ENCODE peak calls at places on chromosome 19, in four cellular contexts. One of them, this sample, is unnamed.

GRCh38 chr19:19366691-19367396 is 38.6 kb upstream of the GATAD2A start:
- DNase-seq in neural crest cell: peak
- DNase-seq in brain microvascular endothelial cell: peak
- DNase-seq in left ventricle myocardium inferior: peak
- DNase-seq in this sample: peak

GRCh38 chr19:50315773-50316448 is 13.3 kb downstream of the KCNC3 start:
- DNase-seq in neural crest cell: no peak
- DNase-seq in brain microvascular endothelial cell: no peak
- DNase-seq in left ventricle myocardium inferior: no peak
- DNase-seq in this sample: no peak

GRCh38 chr19:2984196-2984490 is 6.8 kb downstream of the TLE6 start:
- DNase-seq in left ventricle myocardium inferior: no peak
- DNase-seq in neural crest cell: no peak
- DNase-seq in brain microvascular endothelial cell: no peak
- DNase-seq in this sample: no peak

GRCh38 chr19:16435238-16435911 is 36.4 kb downstream of the EPS15L1 start:
- DNase-seq in brain microvascular endothelial cell: peak
- DNase-seq in left ventricle myocardium inferior: peak
- DNase-seq in neural crest cell: no peak
- DNase-seq in this sample: peak

GRCh38 chr19:35264281-35265125 is 4.3 kb upstream of the USF2 start:
- DNase-seq in left ventricle myocardium inferior: no peak
- DNase-seq in neural crest cell: no peak
- DNase-seq in brain microvascular endothelial cell: no peak
- DNase-seq in this sample: peak

GRCh38 chr19:54035215-54036178 is 28.2 kb downstream of the VSTM1 start:
- DNase-seq in brain microvascular endothelial cell: peak
- DNase-seq in left ventricle myocardium inferior: no peak
- DNase-seq in neural crest cell: no peak
- DNase-seq in this sample: no peak

GRCh38 chr19:38706792-38707511 is 37.3 kb downstream of the CAPN12 start:
- DNase-seq in neural crest cell: no peak
- DNase-seq in brain microvascular endothelial cell: peak
- DNase-seq in left ventricle myocardium inferior: no peak
- DNase-seq in this sample: no peak

GRCh38 chr19:34350161-34350561 is 14.8 kb upstream of the GPI start:
- DNase-seq in neural crest cell: no peak
- DNase-seq in brain microvascular endothelial cell: no peak
- DNase-seq in left ventricle myocardium inferior: no peak
- DNase-seq in this sample: no peak

GRCh38 chr19:771332-771785 is 20.4 kb downstream of the MISP start:
- DNase-seq in brain microvascular endothelial cell: peak
- DNase-seq in neural crest cell: peak
- DNase-seq in left ventricle myocardium inferior: no peak
- DNase-seq in this sample: no peak

GRCh38 chr19:41351339-41352245 is 2.1 kb downstream of the TGFB1 start:
- DNase-seq in neural crest cell: no peak
- DNase-seq in left ventricle myocardium inferior: peak
- DNase-seq in brain microvascular endothelial cell: peak
- DNase-seq in this sample: peak

GRCh38 chr19:33905937-33906577 is 109.4 kb downstream of the KCTD15 start:
- DNase-seq in neural crest cell: peak
- DNase-seq in left ventricle myocardium inferior: peak
- DNase-seq in brain microvascular endothelial cell: peak
- DNase-seq in this sample: peak

GRCh38 chr19:7705387-7706187 is 3.7 kb upstream of the FCER2 start:
- DNase-seq in left ventricle myocardium inferior: peak
- DNase-seq in neural crest cell: no peak
- DNase-seq in brain microvascular endothelial cell: no peak
- DNase-seq in this sample: peak

GRCh38 chr19:46610851-46611770 is 10.0 kb downstream of the CALM3 start:
- DNase-seq in left ventricle myocardium inferior: peak
- DNase-seq in neural crest cell: no peak
- DNase-seq in brain microvascular endothelial cell: no peak
- DNase-seq in this sample: peak

GRCh38 chr19:31289381-31289880 is 59.8 kb downstream of the TSHZ3 start:
- DNase-seq in left ventricle myocardium inferior: no peak
- DNase-seq in neural crest cell: no peak
- DNase-seq in brain microvascular endothelial cell: no peak
- DNase-seq in this sample: no peak

GRCh38 chr19:55459551-55459949 is 1.9 kb downstream of the ISOC2 start:
- DNase-seq in left ventricle myocardium inferior: no peak
- DNase-seq in neural crest cell: no peak
- DNase-seq in brain microvascular endothelial cell: no peak
- DNase-seq in this sample: no peak

GRCh38 chr19:50794074-50794777 is 4.0 kb downstream of the ACP4 start:
- DNase-seq in left ventricle myocardium inferior: no peak
- DNase-seq in neural crest cell: no peak
- DNase-seq in brain microvascular endothelial cell: no peak
- DNase-seq in this sample: no peak

GRCh38 chr19:1408300-1409203 is 1.2 kb downstream of the DAZAP1 start:
- DNase-seq in neural crest cell: peak
- DNase-seq in brain microvascular endothelial cell: peak
- DNase-seq in left ventricle myocardium inferior: peak
- DNase-seq in this sample: peak

GRCh38 chr19:49988433-49988832 is 27.5 kb upstream of the SIGLEC11 start:
- DNase-seq in left ventricle myocardium inferior: no peak
- DNase-seq in brain microvascular endothelial cell: peak
- DNase-seq in neural crest cell: no peak
- DNase-seq in this sample: no peak

GRCh38 chr19:41936961-41937360 is 8.7 kb upstream of the ERFL start:
- DNase-seq in brain microvascular endothelial cell: no peak
- DNase-seq in left ventricle myocardium inferior: no peak
- DNase-seq in neural crest cell: no peak
- DNase-seq in this sample: no peak

GRCh38 chr19:18479964-18480723 is 41.7 kb downstream of the ELL start:
- DNase-seq in left ventricle myocardium inferior: peak
- DNase-seq in brain microvascular endothelial cell: no peak
- DNase-seq in neural crest cell: no peak
- DNase-seq in this sample: peak

GRCh38 chr19:18023596-18024212 is 15.7 kb downstream of the ARRDC2 start:
- DNase-seq in brain microvascular endothelial cell: peak
- DNase-seq in left ventricle myocardium inferior: peak
- DNase-seq in neural crest cell: no peak
- DNase-seq in this sample: peak

GRCh38 chr19:5539431-5539833 is 28.3 kb downstream of the TINCR start:
- DNase-seq in left ventricle myocardium inferior: peak
- DNase-seq in brain microvascular endothelial cell: no peak
- DNase-seq in neural crest cell: peak
- DNase-seq in this sample: peak

GRCh38 chr19:44192127-44192526 is 20.2 kb upstream of the ZNF227 start:
- DNase-seq in neural crest cell: no peak
- DNase-seq in left ventricle myocardium inferior: no peak
- DNase-seq in brain microvascular endothelial cell: no peak
- DNase-seq in this sample: no peak

GRCh38 chr19:54317965-54318240 is 4.9 kb upstream of the LILRA5 start:
- DNase-seq in left ventricle myocardium inferior: no peak
- DNase-seq in brain microvascular endothelial cell: no peak
- DNase-seq in neural crest cell: no peak
- DNase-seq in this sample: no peak